ENCODE peak calls at places on chromosomes 5 and 9, in eight cellular contexts. V is fibroblast of lung, F is cardiac muscle cell, M is PC-3, B is ovary, E is caudate nucleus, Q is germinal center, K is HT1080. A is an unnamed sample.

GRCh38 chr5:105865834-105866233 is 1804.9 kb downstream of the EFNA5 start:
- DNase-seq in V (no peak), F (no peak), M (no peak), B (no peak), E (no peak), Q (no peak), K (no peak), A (no peak)

GRCh38 chr9:132090771-132091170 is 11.1 kb upstream of the MED27 start:
- DNase-seq in V (peak; percentile 17), F (peak; percentile 43), M (peak; percentile 87), B (no peak), E (no peak), Q (no peak), K (peak; percentile 93), A (no peak)

GRCh38 chr5:116571568-116572321 is 2.9 kb downstream of the SEMA6A start:
- DNase-seq in V (no peak), F (no peak), M (no peak), B (no peak), E (no peak), Q (no peak), K (no peak), A (no peak)

GRCh38 chr5:67318746-67319145 is 122.1 kb upstream of the CD180 start:
- DNase-seq in V (no peak), F (no peak), M (no peak), B (no peak), E (no peak), Q (no peak), K (no peak), A (no peak)

GRCh38 chr9:127225747-127226646 is 38.6 kb upstream of the GARNL3 start:
- DNase-seq in V (no peak), F (no peak), M (peak; percentile 22), B (peak; percentile 52), E (no peak), Q (no peak), K (no peak), A (no peak)

GRCh38 chr9:99341686-99342085 is 119.6 kb downstream of the SEC61B start:
- DNase-seq in V (no peak), F (no peak), M (no peak), B (no peak), E (no peak), Q (no peak), K (no peak), A (no peak)

GRCh38 chr5:55597014-55597981 is 62.5 kb upstream of the PLPP1 start:
- DNase-seq in V (peak; percentile 78), F (peak; percentile 71), M (peak; percentile 61), B (no peak), E (no peak), Q (no peak), K (peak; percentile 49), A (peak; percentile 72)

GRCh38 chr5:169886033-169886432 is 94.3 kb downstream of the INSYN2B start:
- DNase-seq in V (no peak), F (no peak), M (no peak), B (no peak), E (no peak), Q (no peak), K (no peak), A (no peak)

GRCh38 chr9:112069318-112070169 is 105.6 kb downstream of the SUSD1 start:
- DNase-seq in V (no peak), F (peak; percentile 33), M (peak; percentile 59), B (no peak), E (no peak), Q (peak; percentile 37), K (no peak), A (no peak)

GRCh38 chr9:100567856-100568255 is 10.0 kb upstream of the CAVIN4 start:
- DNase-seq in V (no peak), F (no peak), M (no peak), B (no peak), E (no peak), Q (no peak), K (no peak), A (no peak)

GRCh38 chr9:8863064-8863463 is 1063.5 kb upstream of the DMAC1 start:
- DNase-seq in V (no peak), F (no peak), M (no peak), B (no peak), E (no peak), Q (no peak), K (no peak), A (no peak)

GRCh38 chr9:130770679-130771442 is 64.2 kb upstream of the ABL1 start:
- DNase-seq in V (peak; percentile 90), F (peak; percentile 86), M (peak; percentile 72), B (no peak), E (no peak), Q (peak; percentile 52), K (peak; percentile 65), A (no peak)

GRCh38 chr5:69416180-69416579 is 1.3 kb downstream of the MARVELD2 start:
- DNase-seq in V (no peak), F (no peak), M (no peak), B (no peak), E (no peak), Q (no peak), K (no peak), A (no peak)

A was measured in ureter.